ENCODE peak calls at places on chromosomes 16 and 17, in eight cellular contexts. E, J, L, X, D, K, H and U are unnamed samples.

GRCh38 chr16:67181346-67181745 is 2.4 kb downstream of the MATCAP1 start:
- DNase-seq in E (no peak), J (no peak), L (no peak), X (no peak), D (no peak), K (no peak), H (peak; percentile 81), U (no peak)

GRCh38 chr16:6674071-6674470 is 658.6 kb upstream of the RBFOX1 start:
- DNase-seq in E (no peak), J (no peak), L (no peak), X (no peak), D (no peak), K (no peak), H (no peak), U (no peak)

GRCh38 chr16:79093554-79093967 is 507.0 kb downstream of the MAF start:
- DNase-seq in E (peak; percentile 63), J (no peak), L (no peak), X (no peak), D (no peak), K (no peak), H (no peak), U (no peak)

GRCh38 chr17:76570457-76570856 is 15.2 kb downstream of the ST6GALNAC2 start:
- DNase-seq in E (no peak), J (no peak), L (no peak), X (no peak), D (no peak), K (no peak), H (no peak), U (no peak)

GRCh38 chr17:7444682-7445010 is 215 bp upstream of the CHRNB1 start:
- DNase-seq in E (no peak), J (no peak), L (no peak), X (no peak), D (no peak), K (no peak), H (no peak), U (no peak)

GRCh38 chr17:79910985-79911361 is 71.7 kb upstream of the CBX4 start:
- DNase-seq in E (no peak), J (no peak), L (no peak), X (no peak), D (no peak), K (no peak), H (no peak), U (no peak)

GRCh38 chr16:86528061-86528929 is 18.0 kb downstream of the FOXF1 start:
- DNase-seq in E (no peak), J (no peak), L (no peak), X (no peak), D (no peak), K (no peak), H (no peak), U (no peak)

GRCh38 chr17:9003355-9004131 is 17.8 kb upstream of the NTN1 start:
- DNase-seq in E (no peak), J (no peak), L (peak; percentile 63), X (no peak), D (no peak), K (no peak), H (no peak), U (no peak)

GRCh38 chr16:85549766-85550421 is 63.2 kb upstream of the GSE1 start:
- DNase-seq in E (no peak), J (no peak), L (no peak), X (no peak), D (no peak), K (no peak), H (no peak), U (no peak)

GRCh38 chr17:11909348-11909747 is 87.9 kb downstream of the ZNF18 start:
- DNase-seq in E (no peak), J (no peak), L (peak; percentile 6), X (no peak), D (no peak), K (no peak), H (no peak), U (no peak)

GRCh38 chr16:89129378-89129777 is 35.7 kb downstream of the ACSF3 start:
- DNase-seq in E (no peak), J (no peak), L (no peak), X (no peak), D (no peak), K (no peak), H (no peak), U (no peak)